ENCODE peak calls at places on chromosomes 12 and 14, in ten cellular contexts. A is fibroblast of the aortic adventitia, N is tibial nerve, K is heart left ventricle, D is breast epithelium, J is lung, L is right atrium auricular region, O is kidney epithelial cell, Q is fibroblast of pulmonary artery, F is left ventricle myocardium inferior. S is an unnamed sample.

GRCh38 chr12:114316076-114316475 is 89.9 kb downstream of the TBX5 start:
- DNase-seq in A (peak), D (no peak), Q (peak), N (no peak), O (no peak), L (no peak), K (no peak), F (no peak), J (no peak), S (no peak)

GRCh38 chr14:90732142-90732541 is 84.1 kb downstream of the TTC7B start:
- DNase-seq in D (no peak), Q (peak), L (no peak), N (no peak), O (no peak), J (no peak), K (no peak), A (no peak), F (no peak), S (no peak)

GRCh38 chr12:127579446-127579845 is 687.5 kb upstream of the TMEM132C start:
- DNase-seq in A (peak), K (no peak), D (no peak), F (no peak), Q (no peak), L (no peak), J (no peak), N (no peak), O (no peak), S (no peak)

GRCh38 chr14:68780358-68781160 is 12.3 kb downstream of the ZFP36L1 start:
- DNase-seq in J (peak), K (peak), A (peak), Q (peak), N (peak), D (peak), F (peak), O (no peak), L (peak), S (peak)

GRCh38 chr12:29762637-29763300 is 21.0 kb downstream of the TMTC1 start:
- DNase-seq in D (peak), F (peak), A (peak), Q (peak), O (no peak), L (peak), K (peak), N (no peak), J (no peak), S (no peak)

GRCh38 chr12:93908264-93908663 is 231.1 kb downstream of the CRADD start:
- DNase-seq in F (no peak), K (no peak), D (no peak), Q (no peak), N (no peak), O (no peak), L (no peak), J (no peak), A (no peak), S (no peak)

GRCh38 chr12:106106892-106107291 is 31.9 kb downstream of the NUAK1 start:
- DNase-seq in F (no peak), A (no peak), K (no peak), D (no peak), N (no peak), Q (peak), J (no peak), O (no peak), L (no peak), S (no peak)

GRCh38 chr14:78156196-78156595 is 14.0 kb upstream of the NRXN3 start:
- DNase-seq in L (no peak), N (no peak), J (no peak), Q (no peak), F (no peak), O (no peak), A (no peak), K (no peak), D (no peak), S (no peak)

GRCh38 chr14:77076118-77076631 is 21.9 kb upstream of the CIPC start:
- DNase-seq in N (peak), Q (peak), K (peak), O (no peak), F (peak), A (peak), D (peak), L (peak), J (peak), S (no peak)

GRCh38 chr14:34722723-34723545 is 8.5 kb upstream of the CFL2 start:
- DNase-seq in Q (peak), N (peak), K (peak), F (no peak), O (no peak), D (no peak), A (peak), L (peak), J (no peak), S (no peak)

GRCh38 chr12:67501362-67501761 is 147.2 kb upstream of the DYRK2 start:
- DNase-seq in L (no peak), N (no peak), Q (no peak), O (no peak), D (no peak), J (no peak), F (no peak), A (no peak), K (no peak), S (no peak)

GRCh38 chr14:61342941-61343340 is 21.6 kb downstream of the PRKCH start:
- DNase-seq in J (no peak), A (no peak), L (no peak), O (no peak), D (no peak), F (no peak), N (no peak), Q (no peak), K (no peak), S (no peak)

GRCh38 chr14:65656554-65656953 is 244.0 kb downstream of the FUT8 start:
- DNase-seq in D (no peak), J (no peak), N (no peak), L (no peak), O (no peak), K (no peak), F (no peak), A (no peak), Q (no peak), S (no peak)

GRCh38 chr12:115648463-115648862 is 629.0 kb downstream of the MED13L start:
- DNase-seq in K (no peak), J (no peak), F (no peak), L (no peak), N (no peak), A (no peak), D (no peak), O (no peak), Q (no peak), S (no peak)

GRCh38 chr12:122499991-122500684 is 594 bp downstream of the ZCCHC8 start:
- DNase-seq in Q (peak), L (peak), J (peak), O (peak), A (peak), N (peak), F (peak), K (peak), D (peak), S (no peak)

GRCh38 chr12:46219147-46219891 is 49.5 kb downstream of the SLC38A1 start:
- DNase-seq in A (no peak), O (no peak), K (no peak), F (no peak), J (no peak), Q (no peak), N (no peak), D (no peak), L (no peak), S (no peak)

GRCh38 chr12:121796855-121797751 is 3.6 kb upstream of the RHOF start:
- DNase-seq in A (peak), Q (peak), L (peak), K (peak), J (peak), F (peak), O (peak), D (peak), N (peak), S (no peak)

GRCh38 chr12:71683633-71684032 is 2.2 kb upstream of the TMEM19 start:
- DNase-seq in A (peak), L (no peak), N (no peak), Q (no peak), O (no peak), D (no peak), K (no peak), F (no peak), J (no peak), S (no peak)

GRCh38 chr14:45185110-45185814 is 49.5 kb downstream of the FANCM start:
- DNase-seq in L (no peak), D (no peak), K (no peak), O (no peak), N (no peak), J (no peak), F (no peak), A (no peak), Q (no peak), S (no peak)

GRCh38 chr12:109387425-109388166 is 39.9 kb downstream of the MYO1H start:
- DNase-seq in A (peak), L (no peak), O (no peak), J (no peak), D (no peak), K (no peak), N (no peak), Q (peak), F (no peak), S (no peak)

GRCh38 chr14:90382491-90383125 is 14.2 kb upstream of the CALM1 start:
- DNase-seq in J (peak), D (peak), K (peak), F (peak), O (no peak), L (peak), Q (peak), A (peak), N (peak), S (peak)

GRCh38 chr12:39403376-39403775 is 39.5 kb downstream of the KIF21A start:
- DNase-seq in K (no peak), O (no peak), N (no peak), F (no peak), Q (no peak), J (no peak), L (no peak), A (no peak), D (no peak), S (no peak)

GRCh38 chr14:67680121-67680602 is 5.7 kb upstream of the VTI1B start:
- DNase-seq in F (no peak), Q (peak), O (no peak), K (no peak), N (no peak), D (no peak), J (no peak), L (no peak), A (peak), S (no peak)

GRCh38 chr12:108543642-108544041 is 17.3 kb downstream of the SART3 start:
- DNase-seq in O (no peak), J (no peak), A (no peak), L (no peak), K (no peak), F (no peak), N (no peak), D (no peak), Q (no peak), S (no peak)

GRCh38 chr12:65200007-65200665 is 30.8 kb downstream of the LEMD3 start:
- DNase-seq in O (no peak), J (no peak), N (no peak), Q (peak), A (no peak), L (no peak), F (no peak), D (no peak), K (no peak), S (no peak)

GRCh38 chr12:89395712-89396111 is 43.4 kb upstream of the DUSP6 start:
- DNase-seq in N (no peak), K (no peak), Q (no peak), O (no peak), F (no peak), D (no peak), L (no peak), A (no peak), J (no peak), S (no peak)

GRCh38 chr12:101323255-101323654 is 43.4 kb downstream of the UTP20 start:
- DNase-seq in F (no peak), Q (no peak), L (no peak), N (no peak), D (no peak), J (no peak), A (no peak), O (no peak), K (no peak), S (no peak)
- TF ChIP-seq CTCF in F (no peak), Q (no peak), L (no peak), N (no peak), D (no peak), J (no peak), A (no peak), O (no peak), K (no peak), S (no peak)

GRCh38 chr14:64053694-64054669 is 201.2 kb downstream of the SYNE2 start:
- DNase-seq in F (no peak), D (no peak), J (no peak), Q (peak), O (no peak), A (no peak), N (no peak), K (no peak), L (no peak), S (no peak)
- H3K4me3 ChIP-seq in F (no peak), D (no peak), J (no peak), Q (no peak), O (no peak), A (no peak), N (no peak), K (no peak), L (no peak), S (no peak)

DNA sequence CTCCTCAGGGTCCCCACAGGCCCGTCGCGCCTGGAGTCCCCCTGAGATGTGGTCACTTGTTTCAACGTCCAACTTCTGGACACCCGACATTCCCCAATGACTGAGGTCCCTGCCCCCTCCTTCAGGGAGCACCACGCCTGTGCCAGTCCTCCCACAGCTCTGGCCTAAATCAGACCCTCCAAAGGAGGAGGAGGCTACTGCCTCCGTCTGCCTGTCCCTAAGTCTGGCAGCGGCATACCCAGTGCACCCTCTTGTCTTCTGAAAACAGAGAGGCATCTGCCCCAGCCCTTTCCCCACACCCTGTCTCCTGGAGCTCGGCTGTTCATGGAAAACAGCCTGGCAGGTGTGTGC is 46.2 kb downstream of the TESC start:
- DNase-seq in N (no peak), F (no peak), A (no peak), O (no peak), L (no peak), J (no peak), D (no peak), Q (no peak), K (no peak), S (no peak)
- TF ChIP-seq CTCF in N (no peak), F (no peak), A (no peak), O (no peak), L (no peak), J (no peak), D (no peak), Q (no peak), K (no peak), S (no peak)

DNA sequence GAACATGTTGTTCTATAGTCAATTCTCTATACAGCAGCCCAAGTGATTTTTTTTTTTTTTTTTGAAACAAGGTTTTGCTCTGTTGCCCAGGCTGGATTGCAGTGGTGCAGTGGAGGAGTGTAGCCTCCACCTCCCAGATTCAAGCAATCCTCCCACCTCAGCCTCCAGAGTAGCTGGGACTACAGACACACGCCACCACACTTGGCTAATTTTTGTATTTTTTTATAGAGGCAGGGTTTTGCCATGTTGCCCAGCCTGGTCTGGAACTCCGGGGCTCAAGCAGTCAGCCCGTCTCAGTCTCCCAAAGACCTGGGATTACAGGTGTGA is 111.8 kb downstream of the DPF3 start:
- DNase-seq in J (no peak), Q (no peak), D (no peak), L (no peak), K (no peak), N (no peak), O (no peak), F (no peak), A (no peak), S (no peak)
- H3K4me3 ChIP-seq in J (no peak), Q (no peak), D (no peak), L (no peak), K (no peak), N (no peak), O (no peak), F (no peak), A (no peak), S (no peak)

DNA sequence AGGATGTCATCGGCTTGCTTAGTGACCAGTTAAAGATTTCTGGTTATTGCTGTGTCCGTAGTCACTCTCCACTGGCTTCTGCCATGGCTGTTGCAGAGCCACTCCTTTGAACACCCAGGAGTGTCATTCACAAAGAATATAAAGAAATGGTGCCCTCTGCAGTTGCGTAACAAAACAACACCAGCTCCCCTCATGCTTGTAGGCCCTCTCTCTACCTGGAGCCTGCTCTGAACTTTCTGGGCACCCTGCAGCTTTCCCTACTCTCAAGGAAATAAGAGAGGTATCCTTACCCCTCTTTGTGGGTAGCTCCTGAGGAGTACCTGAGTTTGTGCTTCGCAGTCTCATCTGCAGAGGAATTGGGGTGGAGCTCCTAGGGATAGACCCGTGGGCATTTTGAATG is 97.3 kb upstream of the TMEM260 start:
- DNase-seq in N (no peak), L (no peak), O (no peak), A (peak), J (no peak), Q (peak), K (no peak), D (no peak), F (no peak), S (no peak)
- TF ChIP-seq CTCF in N (no peak), L (no peak), O (peak), A (no peak), J (no peak), Q (peak), K (no peak), D (no peak), F (no peak), S (peak)

S was measured in retinal pigment epithelial cell.